ENCODE peak calls at places on chromosome 14, in seven cellular contexts. P is mesenchymal stem cell, V is OCI-LY7, I is H9, H is hepatocyte, M is GM23248, A is IMR-90. W is an unnamed sample.

GRCh38 chr14:64641760-64642159 is 62.5 kb upstream of the PLEKHG3 start:
- DNase-seq in P (no peak), V (no peak), I (no peak), H (no peak), M (no peak), A (no peak), W (no peak)

GRCh38 chr14:99872786-99873440 is 79.7 kb downstream of the EML1 start:
- DNase-seq in P (no peak), V (no peak), I (no peak), H (no peak), M (no peak), A (peak; percentile 11), W (peak; percentile 4)

GRCh38 chr14:24960816-24961215 is 89.1 kb downstream of the STXBP6 start:
- DNase-seq in P (peak; percentile 49), V (no peak), I (no peak), H (no peak), M (peak; percentile 67), A (peak; percentile 88), W (peak; percentile 39)

GRCh38 chr14:91996951-91997371 is 42.9 kb downstream of the TRIP11 start:
- DNase-seq in P (peak; percentile 67), V (peak; percentile 66), I (no peak), H (peak; percentile 73), M (peak; percentile 92), A (peak; percentile 72), W (peak; percentile 86)

GRCh38 chr14:69327507-69327906 is 67.5 kb downstream of the GALNT16 start:
- DNase-seq in P (no peak), V (no peak), I (no peak), H (no peak), M (no peak), A (no peak), W (no peak)

GRCh38 chr14:57714487-57714899 is 151.4 kb downstream of the SLC35F4 start:
- DNase-seq in P (no peak), V (no peak), I (peak; percentile 55), H (no peak), M (no peak), A (no peak), W (no peak)

GRCh38 chr14:90795744-90796143 is 20.5 kb downstream of the TTC7B start:
- DNase-seq in P (peak; percentile 94), V (no peak), I (no peak), H (no peak), M (peak; percentile 92), A (peak; percentile 93), W (peak; percentile 79)

GRCh38 chr14:58100735-58101368 is 51.2 kb downstream of the ARMH4 start:
- DNase-seq in P (peak; percentile 51), V (no peak), I (no peak), H (no peak), M (peak; percentile 76), A (peak; percentile 80), W (peak; percentile 75)

GRCh38 chr14:67446371-67447032 is 34.5 kb upstream of the PLEK2 start:
- DNase-seq in P (no peak), V (no peak), I (no peak), H (peak; percentile 31), M (no peak), A (no peak), W (no peak)

GRCh38 chr14:48670939-48671338 is 915.2 kb downstream of the RPS29 start:
- DNase-seq in P (no peak), V (no peak), I (no peak), H (no peak), M (no peak), A (no peak), W (no peak)

GRCh38 chr14:83842536-83842935 is 1687.4 kb upstream of the FLRT2 start:
- DNase-seq in P (no peak), V (no peak), I (no peak), H (no peak), M (no peak), A (no peak), W (no peak)

GRCh38 chr14:24145700-24146621 is at the start of gene PSME2:
- DNase-seq in P (peak; percentile 92), V (peak; percentile 52), I (no peak), H (no peak), M (peak; percentile 80), A (peak; percentile 80), W (peak; percentile 69)

GRCh38 chr14:102796661-102797190 is 19.5 kb downstream of the TRAF3 start:
- DNase-seq in P (no peak), V (no peak), I (no peak), H (no peak), M (no peak), A (no peak), W (no peak)

GRCh38 chr14:80726211-80726610 is 215.3 kb downstream of the CEP128 start:
- DNase-seq in P (no peak), V (no peak), I (no peak), H (no peak), M (no peak), A (no peak), W (no peak)

GRCh38 chr14:50944647-50945413 is 547 bp upstream of the PYGL start:
- DNase-seq in P (peak; percentile 57), V (no peak), I (no peak), H (peak; percentile 54), M (peak; percentile 69), A (peak; percentile 35), W (peak; percentile 33)

GRCh38 chr14:105864116-105864515 is 337.7 kb downstream of the TMEM121 start:
- DNase-seq in P (no peak), V (no peak), I (peak; percentile 10), H (no peak), M (no peak), A (no peak), W (no peak)

GRCh38 chr14:71103662-71104484 is 196.6 kb downstream of the PCNX1 start:
- DNase-seq in P (peak; percentile 66), V (peak; percentile 80), I (no peak), H (peak; percentile 79), M (peak; percentile 74), A (peak; percentile 80), W (peak; percentile 44)

GRCh38 chr14:34301107-34301734 is 160.8 kb downstream of the SPTSSA start:
- DNase-seq in P (peak; percentile 57), V (peak; percentile 42), I (no peak), H (peak; percentile 68), M (peak; percentile 65), A (peak; percentile 12), W (peak; percentile 34)

GRCh38 chr14:103732868-103733626 is 17.4 kb downstream of the ZFYVE21 start:
- DNase-seq in P (no peak), V (no peak), I (no peak), H (no peak), M (no peak), A (no peak), W (no peak)

GRCh38 chr14:68793734-68794129 is 865 bp upstream of the ZFP36L1 start:
- DNase-seq in P (no peak), V (peak; percentile 72), I (no peak), H (no peak), M (peak; percentile 82), A (no peak), W (no peak)

GRCh38 chr14:26597136-26598080 is at the start of gene NOVA1:
- DNase-seq in P (peak; percentile 25), V (no peak), I (peak; percentile 62), H (peak; percentile 16), M (peak; percentile 77), A (no peak), W (peak; percentile 18)

GRCh38 chr14:86296173-86296572 is 766.2 kb downstream of the FLRT2 start:
- DNase-seq in P (peak; percentile 43), V (no peak), I (no peak), H (no peak), M (no peak), A (peak; percentile 80), W (no peak)

GRCh38 chr14:68585690-68586089 is 207.2 kb downstream of the ZFP36L1 start:
- DNase-seq in P (no peak), V (no peak), I (no peak), H (peak; percentile 71), M (peak; percentile 76), A (peak; percentile 11), W (no peak)

DNA sequence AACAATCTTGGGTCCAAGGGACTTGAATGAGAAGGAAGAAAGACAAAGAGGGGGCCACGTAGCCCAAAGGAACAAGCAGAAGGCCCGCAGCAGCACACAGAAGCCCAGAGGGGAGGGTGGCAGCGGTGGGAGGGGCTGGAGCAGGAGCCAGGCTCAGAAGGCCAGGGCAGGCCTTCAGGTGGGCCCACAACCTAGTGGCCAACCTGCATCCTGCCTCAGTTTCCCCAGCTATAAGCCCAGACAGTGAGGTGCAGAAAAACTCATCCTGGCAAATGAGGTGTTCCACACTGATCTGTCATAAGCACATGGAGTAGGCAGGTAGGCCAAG is 34.1 kb downstream of the LTBP2 start:
- DNase-seq in P (no peak), V (no peak), I (no peak), H (no peak), M (no peak), A (no peak), W (no peak)
- H3K27ac ChIP-seq in P (no peak overlapping the region), V (no peak overlapping the region), I (no peak overlapping the region), H (no peak overlapping the region), M (no peak overlapping the region), A (no peak overlapping the region), W (no peak overlapping the region)

GRCh38 chr14:76918751-76919421 is 92.7 kb downstream of the LRRC74A start:
- DNase-seq in P (peak; percentile 99), V (no peak), I (peak; percentile 78), H (peak; percentile 96), M (peak; percentile 99), A (peak; percentile 99), W (peak; percentile 97)

GRCh38 chr14:76918176-76918750 is 92.1 kb downstream of the LRRC74A start:
- DNase-seq in P (peak; percentile 89), V (no peak), I (no peak), H (peak; percentile 75), M (peak; percentile 93), A (peak; percentile 90), W (peak; percentile 95)

GRCh38 chr14:76920572-76921175 is 94.5 kb downstream of the LRRC74A start:
- DNase-seq in P (peak; percentile 54), V (no peak), I (peak; percentile 64), H (peak; percentile 59), M (peak; percentile 51), A (no peak), W (peak; percentile 16)

GRCh38 chr14:76919811-76920571 is 93.8 kb downstream of the LRRC74A start:
- DNase-seq in P (peak; percentile 97), V (no peak), I (peak; percentile 70), H (peak; percentile 87), M (peak; percentile 77), A (peak; percentile 88), W (peak; percentile 88)

GRCh38 chr14:76919431-76919810 is 93.2 kb downstream of the LRRC74A start:
- DNase-seq in P (no peak), V (no peak), I (no peak), H (no peak), M (no peak), A (no peak), W (peak; percentile 35)
- H3K4me2 ChIP-seq in P (peak overlapping the region; percentile 37), V (no peak overlapping the region), I (no peak overlapping the region), H (peak overlapping the region; percentile 68), M (peak overlapping the region; percentile 66), A (peak overlapping the region; percentile 75), W (peak overlapping the region; percentile 78)

GRCh38 chr14:93960774-93961438 is 15.5 kb downstream of the ASB2 start:
- DNase-seq in P (no peak), V (no peak), I (no peak), H (no peak), M (no peak), A (no peak), W (no peak)
- H3K4me1 ChIP-seq in P (peaks cover 56% of the 10 kb centered on the region), V (peaks cover 85% of the 10 kb centered on the region), I (no peaks in the 10 kb centered on the region), H (peaks cover 19% of the 10 kb centered on the region), M (peaks cover 18% of the 10 kb centered on the region), A (peaks cover 29% of the 10 kb centered on the region), W (peaks cover 39% of the 10 kb centered on the region)

DNA sequence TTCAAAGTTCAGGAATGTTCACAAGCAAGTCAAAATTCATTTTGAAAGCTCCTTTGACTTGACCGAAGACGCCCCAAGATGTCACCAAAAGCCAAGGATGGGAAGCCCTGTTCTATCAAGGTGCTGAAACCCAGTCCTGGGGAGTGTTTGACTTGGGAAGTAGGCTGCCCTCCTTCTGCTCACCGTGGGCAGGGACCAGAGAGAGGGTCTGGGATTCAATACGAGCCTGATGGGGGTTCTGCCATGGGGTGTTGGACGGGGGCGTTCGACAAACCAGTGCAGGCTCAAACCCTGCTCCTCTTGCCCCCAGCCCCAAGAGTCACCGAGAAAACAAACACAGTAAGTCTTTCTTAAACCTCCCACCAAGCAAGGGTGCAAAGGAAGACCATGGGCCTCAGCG is 150.1 kb upstream of the DIO3 start:
- DNase-seq in P (no peak), V (no peak), I (no peak), H (no peak), M (no peak), A (no peak), W (no peak)
- H3K27ac ChIP-seq in P (no peak overlapping the region), V (no peak overlapping the region), I (no peak overlapping the region), H (no peak overlapping the region), M (no peak overlapping the region), A (no peak overlapping the region), W (no peak overlapping the region)